ENCODE peak calls at places on chromosomes 12 and 14, in six cellular contexts. M, C, B, O, Z and I are unnamed samples.

GRCh38 chr12:58918475-58918874 is 1.8 kb downstream of the LRIG3 start:
- DNase-seq in C (no peak), B (no peak), O (peak), M (no peak), Z (no peak), I (no peak)

GRCh38 chr14:25010471-25010870 is 39.5 kb downstream of the STXBP6 start:
- DNase-seq in O (no peak), C (no peak), B (no peak), Z (no peak), M (no peak), I (no peak)

GRCh38 chr12:88448337-88448944 is 131.8 kb downstream of the KITLG start:
- DNase-seq in C (no peak), O (peak), M (no peak), B (peak), Z (no peak), I (peak)

GRCh38 chr14:96286251-96286650 is 30.2 kb downstream of the BDKRB1 start:
- DNase-seq in O (no peak), C (no peak), Z (no peak), M (no peak), B (no peak), I (no peak)

GRCh38 chr12:53096089-53096741 is 1.3 kb upstream of the IGFBP6 start:
- DNase-seq in B (peak), Z (no peak), M (no peak), C (no peak), O (no peak), I (no peak)

GRCh38 chr12:27528788-27529187 is 4.8 kb downstream of the PPFIBP1 start:
- DNase-seq in Z (no peak), B (no peak), O (no peak), M (no peak), C (no peak), I (no peak)

GRCh38 chr14:53412819-53413664 is 259.9 kb upstream of the DDHD1 start:
- DNase-seq in C (peak), O (no peak), B (peak), Z (no peak), M (no peak), I (no peak)

GRCh38 chr12:72829838-72830237 is 557.7 kb downstream of the TRHDE start:
- DNase-seq in Z (no peak), M (no peak), C (no peak), B (no peak), O (no peak), I (no peak)

GRCh38 chr14:21978184-21978998 is 304.8 kb upstream of the OR4E1 start:
- DNase-seq in B (peak), Z (peak), C (peak), M (no peak), O (no peak), I (no peak)

GRCh38 chr12:100706029-100706428 is 88.5 kb upstream of the ANO4 start:
- DNase-seq in Z (no peak), M (no peak), B (no peak), O (peak), C (no peak), I (peak)

GRCh38 chr12:89208661-89209096 is 143.6 kb downstream of the DUSP6 start:
- DNase-seq in B (no peak), Z (no peak), C (no peak), O (no peak), M (no peak), I (no peak)

GRCh38 chr12:30909088-30909688 is 17.4 kb upstream of the TSPAN11 start:
- DNase-seq in C (no peak), O (no peak), Z (no peak), M (no peak), B (no peak), I (no peak)

GRCh38 chr12:67681145-67681778 is 32.7 kb downstream of the DYRK2 start:
- DNase-seq in B (peak), M (no peak), C (no peak), Z (no peak), O (no peak), I (no peak)

GRCh38 chr12:26251600-26251999 is 56.2 kb downstream of the SSPN start:
- DNase-seq in O (no peak), B (no peak), C (no peak), M (no peak), Z (no peak), I (no peak)

GRCh38 chr12:132006056-132006680 is 56.4 kb downstream of the EP400 start:
- DNase-seq in Z (no peak), O (no peak), C (no peak), B (no peak), M (no peak), I (no peak)

GRCh38 chr12:18422849-18423248 is 161.5 kb downstream of the PIK3C2G start:
- DNase-seq in M (no peak), Z (no peak), O (no peak), C (no peak), B (no peak), I (no peak)

GRCh38 chr14:37114039-37114438 is 58.4 kb downstream of the SLC25A21 start:
- DNase-seq in Z (no peak), C (no peak), B (no peak), O (no peak), M (no peak), I (no peak)

GRCh38 chr14:77409131-77409533 is 14.2 kb downstream of the NOXRED1 start:
- DNase-seq in M (no peak), O (peak), B (no peak), Z (no peak), C (no peak), I (no peak)

GRCh38 chr14:33692762-33693161 is 258.1 kb downstream of the EGLN3 start:
- DNase-seq in C (no peak), Z (no peak), B (no peak), O (no peak), M (no peak), I (no peak)

GRCh38 chr14:63039800-63040380 is 5.4 kb downstream of the KCNH5 start:
- DNase-seq in C (no peak), Z (no peak), O (peak), B (peak), M (no peak), I (peak)

GRCh38 chr14:70982204-70982603 is 74.9 kb downstream of the PCNX1 start:
- DNase-seq in C (no peak), B (no peak), M (no peak), O (no peak), Z (no peak), I (no peak)

GRCh38 chr14:91614187-91614586 is 104.1 kb upstream of the PPP4R3A start:
- DNase-seq in Z (no peak), O (no peak), C (no peak), B (no peak), M (no peak), I (no peak)

GRCh38 chr14:85444685-85445084 is 85.3 kb upstream of the FLRT2 start:
- DNase-seq in C (no peak), M (no peak), O (peak), B (peak), Z (no peak), I (no peak)

GRCh38 chr12:24821691-24822090 is 127.2 kb downstream of the BCAT1 start:
- DNase-seq in Z (no peak), O (no peak), C (no peak), B (no peak), M (no peak), I (no peak)

GRCh38 chr14:66468778-66469367 is 17.3 kb upstream of the CCDC196 start:
- DNase-seq in C (no peak), O (no peak), M (no peak), B (no peak), Z (no peak), I (no peak)

GRCh38 chr12:52837341-52837741 is 3.2 kb upstream of the KRT79 start:
- DNase-seq in O (no peak), M (no peak), Z (no peak), C (no peak), B (no peak), I (no peak)

GRCh38 chr14:75126121-75126544 is 715 bp downstream of the NEK9 start:
- DNase-seq in M (no peak), Z (no peak), C (peak), B (peak), O (no peak), I (no peak)

GRCh38 chr14:90556666-90557450 is 160.0 kb downstream of the CALM1 start:
- DNase-seq in B (no peak), M (no peak), O (no peak), C (no peak), Z (no peak), I (no peak)

GRCh38 chr14:65077318-65077717 is 25.0 kb downstream of the MAX start:
- DNase-seq in C (no peak), B (no peak), Z (no peak), M (no peak), O (no peak), I (no peak)

GRCh38 chr12:45518516-45519235 is 210.8 kb upstream of the ARID2 start:
- DNase-seq in Z (no peak), M (no peak), B (no peak), C (peak), O (no peak), I (no peak)

GRCh38 chr12:51270847-51271518 is 768 bp upstream of the SMAGP start:
- DNase-seq in B (no peak), O (no peak), C (no peak), Z (no peak), M (no peak), I (no peak)

GRCh38 chr12:4817813-4818212 is 91.9 kb upstream of the KCNA1 start:
- DNase-seq in Z (no peak), C (no peak), O (peak), M (no peak), B (no peak), I (no peak)

GRCh38 chr14:45972416-45972815 is 679.2 kb downstream of the RPL10L start:
- DNase-seq in Z (no peak), B (no peak), M (no peak), O (no peak), C (no peak), I (peak)

GRCh38 chr14:94671870-94672444 is 59.8 kb downstream of the SERPINA3 start:
- DNase-seq in Z (no peak), B (no peak), M (peak), O (no peak), C (no peak), I (no peak)

GRCh38 chr14:35506927-35507326 is 27.0 kb upstream of the INSM2 start:
- DNase-seq in O (no peak), C (no peak), M (no peak), Z (no peak), B (no peak), I (no peak)

GRCh38 chr12:16385779-16386646 is 38.6 kb downstream of the MGST1 start:
- DNase-seq in C (no peak), O (peak), B (peak), M (no peak), Z (no peak), I (peak)

GRCh38 chr12:75692883-75693282 is 181.5 kb upstream of the KRR1 start:
- DNase-seq in O (no peak), C (no peak), M (no peak), Z (no peak), B (no peak), I (no peak)